ENCODE peak calls at places on chromosome 1, in seven cellular contexts. N, W, R, A, X, O and Y are unnamed samples.

GRCh38 chr1:43774359-43774758 is 67.0 kb downstream of the ST3GAL3 start:
- DNase-seq in N (no peak), W (peak), R (no peak), A (no peak), X (no peak), O (no peak), Y (no peak)

GRCh38 chr1:145926706-145927072 is 595 bp downstream of the RBM8A start:
- DNase-seq in N (no peak), W (no peak), R (no peak), A (peak), X (no peak), O (no peak), Y (no peak)

GRCh38 chr1:28123461-28123961 is 35.1 kb upstream of the EYA3 start:
- DNase-seq in N (no peak), W (no peak), R (no peak), A (no peak), X (no peak), O (no peak), Y (no peak)

GRCh38 chr1:44695671-44696070 is 21.2 kb downstream of the ARMH1 start:
- DNase-seq in N (no peak), W (no peak), R (no peak), A (no peak), X (no peak), O (no peak), Y (no peak)

GRCh38 chr1:8913457-8913856 is 32.2 kb upstream of the CA6 start:
- DNase-seq in N (no peak), W (no peak), R (no peak), A (no peak), X (no peak), O (no peak), Y (no peak)

GRCh38 chr1:223175633-223176032 is 32.6 kb upstream of the TLR5 start:
- DNase-seq in N (no peak), W (no peak), R (peak), A (no peak), X (no peak), O (no peak), Y (no peak)

GRCh38 chr1:172821609-172822274 is 162.8 kb downstream of the FASLG start:
- DNase-seq in N (no peak), W (peak), R (no peak), A (no peak), X (no peak), O (no peak), Y (no peak)

GRCh38 chr1:119623651-119624050 is 24.4 kb downstream of the ZNF697 start:
- DNase-seq in N (no peak), W (no peak), R (no peak), A (no peak), X (no peak), O (no peak), Y (no peak)